ENCODE peak calls at places on chromosome 20, in six cellular contexts. A is SK-N-SH, D is heart left ventricle, F is RWPE1, Y is fibroblast of mammary gland, X is foreskin fibroblast. L is an unnamed sample.

GRCh38 chr20:13613917-13614316 is 24.8 kb downstream of the TASP1 start:
- DNase-seq in A (no peak), X (no peak), F (no peak), D (no peak), Y (peak; percentile 15), L (no peak)

GRCh38 chr20:49418832-49419231 is 63.6 kb downstream of the KCNB1 start:
- DNase-seq in A (no peak), D (no peak), Y (no peak), X (no peak), F (no peak), L (no peak)

GRCh38 chr20:63071541-63072181 is 64.9 kb upstream of the BHLHE23 start:
- DNase-seq in Y (peak; percentile 86), D (no peak), F (peak; percentile 82), A (peak; percentile 87), X (peak; percentile 71), L (peak; percentile 73)

GRCh38 chr20:49868964-49869363 is 46.4 kb downstream of the SPATA2 start:
- DNase-seq in Y (no peak), F (no peak), D (no peak), A (no peak), X (no peak), L (no peak)

GRCh38 chr20:22821081-22821480 is 214.0 kb upstream of the SSTR4 start:
- DNase-seq in Y (no peak), F (no peak), X (no peak), D (no peak), A (no peak), L (no peak)

GRCh38 chr20:52191436-52192295 is at the start of gene ZFP64:
- DNase-seq in D (peak; percentile 81), Y (peak; percentile 68), X (peak; percentile 72), F (peak; percentile 91), A (peak; percentile 91), L (peak; percentile 78)

GRCh38 chr20:37519508-37520416 is 1.3 kb upstream of the NNAT start:
- DNase-seq in X (no peak), A (peak; percentile 68), Y (no peak), D (no peak), F (no peak), L (peak; percentile 35)

GRCh38 chr20:48686238-48687096 is 141.3 kb downstream of the PREX1 start:
- DNase-seq in A (peak; percentile 53), F (no peak), X (peak; percentile 35), Y (peak; percentile 52), D (peak; percentile 50), L (no peak)

GRCh38 chr20:56247954-56248782 is at the start of gene MC3R:
- DNase-seq in D (no peak), F (peak; percentile 75), Y (peak; percentile 40), A (peak; percentile 52), X (no peak), L (peak; percentile 64)

GRCh38 chr20:38806855-38807655 is 1.6 kb downstream of the PPP1R16B start:
- DNase-seq in X (no peak), Y (no peak), A (peak; percentile 43), D (no peak), F (no peak), L (peak; percentile 44)

GRCh38 chr20:32354592-32355416 is 3.3 kb upstream of the ASXL1 start:
- DNase-seq in F (no peak), Y (peak; percentile 85), D (no peak), A (no peak), X (peak; percentile 74), L (no peak)

GRCh38 chr20:19786311-19786710 is 28.3 kb downstream of the RIN2 start:
- DNase-seq in D (peak; percentile 75), F (peak; percentile 51), A (no peak), X (peak; percentile 83), Y (peak; percentile 93), L (peak; percentile 71)

GRCh38 chr20:1935696-1936366 is 40.6 kb downstream of the SIRPA start:
- DNase-seq in D (peak; percentile 55), Y (no peak), F (no peak), X (no peak), A (peak; percentile 82), L (no peak)

GRCh38 chr20:41030536-41031242 is 2.1 kb downstream of the TOP1 start:
- DNase-seq in D (no peak), A (no peak), Y (peak; percentile 83), X (peak; percentile 52), F (peak; percentile 57), L (no peak)

GRCh38 chr20:17871181-17871580 is 97.4 kb downstream of the SNX5 start:
- DNase-seq in Y (no peak), X (no peak), D (no peak), A (no peak), F (no peak), L (no peak)

GRCh38 chr20:32528291-32528891 is 56.7 kb downstream of the NOL4L start:
- DNase-seq in X (no peak), F (no peak), D (peak; percentile 70), A (peak; percentile 60), Y (no peak), L (peak; percentile 81)

GRCh38 chr20:31596831-31597482 is 8.1 kb upstream of the ID1 start:
- DNase-seq in X (no peak), Y (no peak), F (no peak), D (no peak), A (no peak), L (no peak)

GRCh38 chr20:5863040-5863811 is 87.1 kb downstream of the TRMT6 start:
- DNase-seq in F (peak; percentile 59), Y (peak; percentile 85), A (no peak), X (peak; percentile 64), D (no peak), L (no peak)

GRCh38 chr20:58028123-58028522 is 200.3 kb downstream of the ANKRD60 start:
- DNase-seq in Y (no peak), D (no peak), A (no peak), F (no peak), X (no peak), L (no peak)
- TF ChIP-seq CTCF in Y (peak; percentile 10), D (peak; percentile 28), A (peak; percentile 37), F (no peak), X (peak; percentile 3), L (no peak)

DNA sequence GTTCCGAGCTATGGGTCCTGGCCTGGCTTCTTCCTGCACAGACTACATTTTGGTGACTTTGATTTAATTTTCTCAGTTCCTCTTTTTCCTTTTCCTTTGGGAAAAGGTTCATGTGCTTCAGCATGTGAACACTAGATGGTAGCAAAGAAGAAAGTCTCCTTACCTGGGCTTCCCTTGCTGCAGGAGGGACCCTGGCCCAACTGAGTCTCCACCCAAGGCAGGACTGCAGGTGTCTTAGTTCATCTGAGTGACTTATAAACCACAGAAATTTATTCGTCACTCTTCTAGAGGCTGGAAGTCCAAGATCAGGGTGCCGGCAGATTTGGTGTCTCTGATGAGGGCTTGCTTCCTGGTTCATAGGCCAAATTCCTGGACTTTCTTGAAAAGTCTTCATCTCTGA is 163.2 kb downstream of the SYCP2 start:
- DNase-seq in Y (no peak), X (no peak), D (no peak), F (peak; percentile 67), A (no peak), L (no peak)
- TF ChIP-seq CTCF in Y (no peak), X (no peak), D (no peak), F (no peak), A (no peak), L (no peak)

GRCh38 chr20:35436175-35436568 is 1.9 kb downstream of the GDF5 start:
- DNase-seq in A (no peak), X (no peak), Y (no peak), D (no peak), F (no peak), L (no peak)
- TF ChIP-seq CTCF in A (no peak), X (no peak), Y (no peak), D (no peak), F (no peak), L (no peak)

GRCh38 chr20:54199283-54199682 is 8.6 kb upstream of the PFDN4 start:
- DNase-seq in F (no peak), Y (no peak), X (no peak), A (no peak), D (no peak), L (no peak)
- TF ChIP-seq CTCF in F (no peak), Y (no peak), X (no peak), A (no peak), D (no peak), L (no peak)